ENCODE peak calls at places on chromosomes 3 and 15, in five cellular contexts. G is progenitor cell of endocrine pancreas, T is hypothalamus, H is left lung, F is H9. W is an unnamed sample.

GRCh38 chr3:50204804-50205718 is at the start of gene SLC38A3:
- DNase-seq in H (no peak), G (peak), T (peak), F (peak), W (no peak)

GRCh38 chr15:66654718-66655375 is 47.2 kb upstream of the SMAD6 start:
- DNase-seq in H (no peak), F (no peak), G (no peak), T (no peak), W (no peak)

GRCh38 chr15:70628542-70628941 is 134.8 kb downstream of the UACA start:
- DNase-seq in H (no peak), F (no peak), T (no peak), G (no peak), W (no peak)

GRCh38 chr3:12034440-12034839 is 30.3 kb downstream of the SYN2 start:
- DNase-seq in H (no peak), G (no peak), T (no peak), F (no peak), W (no peak)

GRCh38 chr3:126618760-126619159 is 36.2 kb downstream of the TXNRD3 start:
- DNase-seq in T (no peak), F (no peak), G (no peak), H (no peak), W (no peak)

GRCh38 chr3:165746874-165747273 is 90.3 kb downstream of the BCHE start:
- DNase-seq in H (no peak), F (no peak), T (no peak), G (no peak), W (no peak)

GRCh38 chr3:166177130-166177529 is 339.9 kb upstream of the BCHE start:
- DNase-seq in T (no peak), H (no peak), F (no peak), G (no peak), W (no peak)

GRCh38 chr3:69205385-69205784 is 83.0 kb upstream of the LMOD3 start:
- DNase-seq in F (no peak), G (no peak), T (no peak), H (no peak), W (no peak)

GRCh38 chr3:29764603-29765254 is 483.9 kb downstream of the RBMS3 start:
- DNase-seq in T (no peak), G (no peak), F (no peak), H (no peak), W (no peak)

GRCh38 chr3:52244061-52244628 is 1.4 kb upstream of the PPM1M start:
- DNase-seq in F (peak), G (no peak), H (peak), T (no peak), W (no peak)

GRCh38 chr3:36843065-36844051 is 79.0 kb upstream of the DCLK3 start:
- DNase-seq in G (peak), F (peak), T (no peak), H (no peak), W (peak)

GRCh38 chr3:185270262-185270955 is 16.6 kb upstream of the EHHADH start:
- DNase-seq in H (no peak), G (no peak), F (peak), T (no peak), W (no peak)

GRCh38 chr15:64807051-64807749 is 18.2 kb downstream of the PIF1 start:
- DNase-seq in F (peak), G (no peak), T (no peak), H (no peak), W (peak)

GRCh38 chr3:58018892-58019291 is 10.7 kb downstream of the FLNB start:
- DNase-seq in G (no peak), H (no peak), T (no peak), F (no peak), W (no peak)

GRCh38 chr3:126954141-126954845 is 28.6 kb upstream of the PLXNA1 start:
- DNase-seq in F (no peak), H (peak), T (no peak), G (no peak), W (no peak)

GRCh38 chr3:53579636-53580035 is 85.2 kb downstream of the CACNA1D start:
- DNase-seq in G (no peak), T (no peak), F (no peak), H (no peak), W (no peak)

GRCh38 chr15:79682851-79683288 is 213.9 kb downstream of the MTHFS start:
- DNase-seq in G (no peak), T (no peak), H (no peak), F (no peak), W (no peak)

GRCh38 chr3:68256635-68257034 is 602.2 kb upstream of the SUCLG2 start:
- DNase-seq in H (no peak), T (no peak), G (no peak), F (peak), W (no peak)

GRCh38 chr3:49456417-49456816 is 13.7 kb upstream of the DAG1 start:
- DNase-seq in F (no peak), G (no peak), H (no peak), T (no peak), W (no peak)

GRCh38 chr3:195269375-195270078 is 1.4 kb downstream of the XXYLT1 start:
- DNase-seq in G (no peak), F (no peak), H (no peak), T (no peak), W (no peak)

GRCh38 chr3:98780343-98780742 is 17.2 kb downstream of the ST3GAL6 start:
- DNase-seq in G (no peak), F (no peak), H (no peak), T (no peak), W (no peak)

GRCh38 chr15:56249080-56249479 is 5.4 kb upstream of the RFX7 start:
- DNase-seq in G (no peak), F (peak), T (no peak), H (no peak), W (peak)

GRCh38 chr3:24513463-24513862 is 18.8 kb upstream of the THRB start:
- DNase-seq in G (no peak), F (no peak), T (no peak), H (no peak), W (no peak)

GRCh38 chr3:162348912-162349311 is 852.3 kb downstream of the OTOL1 start:
- DNase-seq in G (no peak), F (no peak), H (no peak), T (no peak), W (no peak)

GRCh38 chr3:33139996-33140395 is 26.2 kb downstream of the CRTAP start:
- DNase-seq in G (no peak), T (no peak), F (no peak), H (no peak), W (no peak)

GRCh38 chr3:157669403-157669802 is 166.2 kb upstream of the VEPH1 start:
- DNase-seq in T (no peak), F (no peak), G (no peak), H (no peak), W (no peak)

GRCh38 chr3:123342631-123343080 is 106.2 kb downstream of the ADCY5 start:
- DNase-seq in H (peak), T (no peak), F (no peak), G (no peak), W (no peak)

GRCh38 chr3:195568630-195569029 is 15.1 kb downstream of the APOD start:
- DNase-seq in G (no peak), F (no peak), T (no peak), H (no peak), W (no peak)

GRCh38 chr3:195811756-195812155 is at the start of gene MUC4:
- DNase-seq in H (no peak), G (no peak), T (no peak), F (peak), W (no peak)

GRCh38 chr3:78589778-78590177 is 1178.0 kb downstream of the ROBO1 start:
- DNase-seq in F (no peak), T (no peak), H (no peak), G (no peak), W (no peak)